ENCODE peak calls at places on chromosomes 4 and X, in four cellular contexts. K is heart left ventricle, R is HepG2, M is thyroid gland. U is an unnamed sample.

GRCh38 chr4:66662620-66663019 is 882.7 kb downstream of the CENPC start:
- DNase-seq in K (no peak), R (no peak), M (no peak), U (no peak)

GRCh38 chrX:138191998-138192397 is 519.5 kb downstream of the FGF13 start:
- DNase-seq in K (no peak), R (peak), M (peak), U (peak)

GRCh38 chrX:136909119-136909705 is 28.7 kb upstream of the RBMX start:
- DNase-seq in K (peak), R (peak), M (peak), U (peak)

GRCh38 chr4:182102576-182102975 is 140.6 kb upstream of the TENM3 start:
- DNase-seq in K (no peak), R (no peak), M (no peak), U (no peak)

GRCh38 chr4:146087856-146088255 is 87.7 kb upstream of the LSM6 start:
- DNase-seq in K (no peak), R (no peak), M (no peak), U (no peak)

GRCh38 chr4:107564326-107564725 is 155.7 kb downstream of the PAPSS1 start:
- DNase-seq in K (no peak), R (no peak), M (no peak), U (no peak)

GRCh38 chr4:8238061-8238511 is 31.5 kb upstream of the HTRA3 start:
- DNase-seq in K (no peak), R (no peak), M (no peak), U (no peak)

GRCh38 chr4:10656988-10657387 is 27.6 kb downstream of the CLNK start:
- DNase-seq in K (no peak), R (no peak), M (no peak), U (no peak)

GRCh38 chr4:148054275-148054674 is 322.4 kb downstream of the ARHGAP10 start:
- DNase-seq in K (no peak), R (no peak), M (no peak), U (no peak)

GRCh38 chr4:24778427-24779225 is 16.7 kb upstream of the SOD3 start:
- DNase-seq in K (no peak), R (no peak), M (no peak), U (no peak)

GRCh38 chr4:69836321-69836720 is 23.6 kb downstream of the SULT1E1 start:
- DNase-seq in K (no peak), R (no peak), M (no peak), U (no peak)

GRCh38 chr4:168496834-168497233 is at the start of gene PALLD:
- DNase-seq in K (peak), R (no peak), M (peak), U (no peak)

GRCh38 chrX:31266172-31267076 is 194.6 kb upstream of the FTHL17 start:
- DNase-seq in K (peak), R (peak), M (peak), U (peak)

GRCh38 chr4:145307120-145307519 is 126.7 kb upstream of the OTUD4 start:
- DNase-seq in K (no peak), R (no peak), M (no peak), U (peak)

GRCh38 chr4:147362868-147363440 is 117.9 kb upstream of the EDNRA start:
- DNase-seq in K (peak), R (no peak), M (peak), U (peak)

GRCh38 chr4:139419388-139419914 is 34.5 kb upstream of the RAB33B start:
- DNase-seq in K (peak), R (no peak), M (peak), U (no peak)

GRCh38 chr4:112196446-112196845 is 35.1 kb upstream of the AP1AR start:
- DNase-seq in K (no peak), R (no peak), M (no peak), U (no peak)

GRCh38 chr4:17762705-17763104 is 18.7 kb downstream of the FAM184B start:
- DNase-seq in K (no peak), R (peak), M (no peak), U (no peak)

GRCh38 chr4:845233-845835 is 19.4 kb upstream of the CPLX1 start:
- DNase-seq in K (no peak), R (no peak), M (no peak), U (no peak)

GRCh38 chr4:105181259-105181658 is 34.6 kb downstream of the TET2 start:
- DNase-seq in K (no peak), R (no peak), M (no peak), U (no peak)

GRCh38 chr4:2756691-2757350 is 685 bp upstream of the TNIP2 start:
- DNase-seq in K (no peak), R (no peak), M (no peak), U (no peak)

GRCh38 chr4:146058531-146058930 is 117.0 kb upstream of the LSM6 start:
- DNase-seq in K (no peak), R (no peak), M (no peak), U (no peak)

GRCh38 chr4:99615210-99615834 is 40.7 kb downstream of the MTTP start:
- DNase-seq in K (no peak), R (no peak), M (no peak), U (no peak)

GRCh38 chrX:148659481-148659880 is 159.1 kb downstream of the AFF2 start:
- DNase-seq in K (no peak), R (no peak), M (no peak), U (no peak)

GRCh38 chrX:10579018-10579752 is 41.2 kb downstream of the MID1 start:
- DNase-seq in K (no peak), R (peak), M (no peak), U (no peak)

GRCh38 chr4:1207603-1208265 is 35.4 kb upstream of the SPON2 start:
- DNase-seq in K (peak), R (no peak), M (peak), U (peak)

GRCh38 chr4:111807556-111807955 is 337.7 kb upstream of the FAM241A start:
- DNase-seq in K (no peak), R (no peak), M (no peak), U (no peak)

GRCh38 chrX:20252392-20253231 is 14.1 kb downstream of the RPS6KA3 start:
- DNase-seq in K (peak), R (peak), M (peak), U (peak)

GRCh38 chr4:19126903-19127302 is 1105.3 kb upstream of the LCORL start:
- DNase-seq in K (no peak), R (no peak), M (no peak), U (no peak)

GRCh38 chr4:138269175-138269574 is 27.0 kb upstream of the SLC7A11 start:
- DNase-seq in K (no peak), R (no peak), M (no peak), U (no peak)

GRCh38 chr4:23728393-23728792 is 161.5 kb downstream of the PPARGC1A start:
- DNase-seq in K (no peak), R (no peak), M (no peak), U (no peak)

GRCh38 chr4:156475322-156475721 is 496.3 kb downstream of the PDGFC start:
- DNase-seq in K (no peak), R (peak), M (no peak), U (no peak)

DNA sequence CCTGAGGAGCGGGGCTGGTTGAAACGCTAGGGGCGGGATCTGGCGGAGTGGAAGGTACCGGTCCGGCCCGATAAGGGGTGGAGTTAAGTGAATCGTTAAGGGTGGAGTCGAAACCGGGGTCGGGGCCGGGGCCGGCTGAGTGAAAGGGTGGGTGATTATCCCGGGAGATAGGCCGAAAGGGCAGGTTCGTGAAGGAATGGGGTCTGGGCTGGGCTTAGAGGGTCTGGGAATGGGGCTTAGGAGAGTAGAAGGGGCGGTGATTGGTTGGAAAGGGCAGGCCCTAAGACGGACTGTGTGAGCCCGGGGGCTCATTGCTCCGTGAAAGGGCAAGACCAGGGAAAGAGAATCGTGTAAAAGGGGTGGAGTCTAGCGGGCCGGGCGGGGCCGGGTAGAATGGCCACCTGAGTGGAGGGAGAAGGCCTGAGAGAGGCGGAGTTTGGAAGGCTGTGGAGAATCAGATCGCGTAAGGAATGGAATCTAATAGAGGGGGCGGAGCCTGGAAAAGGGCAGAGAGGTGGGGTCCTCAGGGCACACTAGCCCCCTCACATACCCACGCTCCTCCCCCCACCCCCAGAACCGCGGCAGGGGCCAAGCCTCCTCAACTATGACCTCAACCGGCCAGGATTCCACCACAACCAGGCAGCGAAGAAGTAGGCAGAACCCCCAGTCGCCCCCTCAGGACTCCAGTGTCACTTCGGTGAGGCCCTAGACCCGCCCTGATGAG is 384 bp downstream of the HDAC6 start:
- DNase-seq in K (peak), R (peak), M (peak), U (peak)
- TF ChIP-seq POLR2A in K (no peak), R (no peak), M (peak), U (peak)

GRCh38 chr4:119232286-119232685 is 19.8 kb downstream of the USP53 start:
- DNase-seq in K (no peak), R (no peak), M (no peak), U (no peak)
- H3K27ac ChIP-seq in K (no peak), R (no peak), M (no peak), U (no peak)

GRCh38 chr4:77818667-77819408 is at the start of gene CNOT6L:
- DNase-seq in K (peak), R (no peak), M (peak), U (peak)
- TF ChIP-seq POLR2A in K (no peak), R (no peak), M (peak), U (peak)

DNA sequence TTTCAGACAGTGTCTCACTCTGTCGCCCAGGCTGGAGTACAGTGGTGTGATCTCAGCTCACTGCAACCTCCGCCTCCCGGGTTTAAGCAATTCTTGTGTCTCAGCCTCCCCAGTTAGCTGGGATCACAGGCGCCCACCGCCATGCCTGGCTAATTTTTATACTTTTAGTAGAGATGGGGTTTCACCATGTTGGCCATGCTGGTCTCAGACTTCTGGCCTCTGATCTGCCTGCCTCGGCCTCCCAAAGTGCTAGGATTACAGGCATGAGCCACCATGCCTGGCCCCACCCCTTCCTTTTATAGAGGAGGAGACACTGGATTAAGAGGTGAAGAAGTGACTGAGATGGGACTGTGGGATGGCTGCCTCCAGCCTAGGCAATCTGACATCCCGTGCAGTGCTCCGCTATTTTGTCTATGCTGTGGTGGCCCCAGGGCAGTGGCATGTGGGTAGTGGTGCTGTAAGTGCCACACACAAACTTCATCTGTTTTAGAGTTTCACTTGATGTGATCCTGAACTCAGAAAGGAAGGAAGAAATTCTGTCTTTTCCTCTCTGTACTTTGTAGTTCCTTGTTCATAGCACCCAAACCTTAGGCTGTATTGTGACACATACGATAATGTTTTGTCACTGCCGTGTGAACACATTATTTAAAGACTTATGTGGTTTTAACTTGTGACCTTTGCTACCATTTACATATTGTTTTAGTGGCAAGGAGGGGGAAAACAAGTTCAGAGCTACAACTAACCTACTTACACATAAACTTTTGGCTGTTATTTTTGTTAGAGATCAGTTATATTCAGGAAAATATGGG is 48.9 kb downstream of the FNIP2 start:
- DNase-seq in K (no peak), R (no peak), M (no peak), U (no peak)
- H3K27ac ChIP-seq in K (peak), R (peak), M (no peak), U (peak)

GRCh38 chrX:53084043-53084570 is 1.9 kb downstream of the TSPYL2 start:
- DNase-seq in K (no peak), R (no peak), M (no peak), U (no peak)
- TF ChIP-seq POLR2A in K (no peak), R (no peak), M (no peak), U (no peak)

DNA sequence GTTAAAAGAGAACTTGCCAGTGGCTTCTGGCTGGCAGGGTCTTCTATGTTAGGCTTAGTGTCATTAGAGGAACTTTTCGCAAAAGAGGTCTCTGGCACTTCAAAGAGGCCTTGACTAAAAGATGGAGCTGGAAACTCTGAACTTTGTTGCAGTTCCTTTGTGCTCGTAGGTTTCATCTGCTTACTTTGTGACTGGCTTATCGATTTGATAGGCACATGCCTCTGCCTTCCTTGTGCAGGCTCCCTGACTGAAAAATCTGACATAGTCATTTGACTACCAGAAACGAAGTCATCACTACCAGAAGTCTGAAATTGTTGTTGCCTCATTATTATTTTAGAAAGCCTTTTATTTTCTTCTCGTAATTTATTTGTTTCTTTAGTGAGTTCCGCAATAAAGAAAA is 93.9 kb upstream of the IL13RA1 start:
- DNase-seq in K (no peak), R (no peak), M (no peak), U (no peak)
- H3K27ac ChIP-seq in K (no peak), R (no peak), M (no peak), U (no peak)

GRCh38 chrX:47129157-47129878 is 15.2 kb downstream of the NDUFB11 start:
- DNase-seq in K (peak), R (peak), M (peak), U (peak)
- TF ChIP-seq POLR2A in K (no peak), R (peak), M (peak), U (no peak)

DNA sequence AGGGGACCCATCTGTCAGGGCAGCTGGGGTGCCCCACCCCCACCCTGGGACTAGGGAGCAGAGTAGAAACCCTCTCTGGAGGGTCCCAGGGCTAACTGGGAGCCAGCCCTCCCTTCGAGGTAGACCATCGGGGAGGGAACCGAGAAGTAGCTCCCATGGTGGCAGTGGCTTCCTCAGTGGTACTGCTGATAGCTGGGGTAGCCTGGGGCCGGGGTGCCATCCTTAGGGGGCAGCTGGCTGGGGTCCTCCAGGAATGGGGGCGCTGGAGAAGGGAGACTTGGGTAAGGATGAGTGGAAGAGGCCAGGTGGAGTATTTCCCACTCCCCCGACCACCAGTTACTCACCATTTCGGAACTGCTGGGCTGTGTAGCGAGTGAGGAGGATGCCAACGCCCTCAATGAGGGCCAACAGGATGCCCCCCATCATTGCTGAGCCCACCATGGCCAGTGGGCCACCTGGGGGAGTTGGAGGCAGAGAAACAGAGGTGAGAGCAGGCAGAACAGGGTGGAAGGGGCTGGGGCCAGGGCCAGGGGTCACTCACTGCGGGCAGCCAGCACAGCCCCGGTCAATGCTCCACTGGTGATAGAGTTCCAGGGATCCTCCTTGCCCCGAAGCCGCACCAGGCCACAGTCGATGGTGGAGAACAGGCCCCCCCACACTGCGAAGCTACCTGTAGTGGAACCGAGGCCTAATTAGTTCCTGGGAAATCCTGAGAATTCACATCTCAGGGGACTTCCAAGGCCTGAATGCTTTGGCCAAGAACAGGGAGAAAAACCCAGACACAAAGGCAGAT is 3.8 kb downstream of the TIMM17B start:
- DNase-seq in K (no peak), R (no peak), M (no peak), U (no peak)
- H3K27ac ChIP-seq in K (no peak), R (no peak), M (no peak), U (no peak)

U was measured in body of pancreas.